ENCODE peak calls at places on chromosomes 13 and 19, in eight cellular contexts. P is choroid plexus epithelial cell, O is hepatocyte, S is tibial artery, M is MCF 10A, V is ovary, Q is IMR-90, H is cardiac fibroblast. C is an unnamed sample.

GRCh38 chr13:46666727-46667456 is 113.9 kb downstream of the LRCH1 start:
- DNase-seq in Q (no peak), M (no peak), S (no peak), V (no peak), H (no peak), O (peak), P (no peak), C (no peak)

GRCh38 chr19:45489216-45489855 is 7.5 kb downstream of the RTN2 start:
- DNase-seq in V (peak), M (no peak), P (no peak), Q (no peak), H (no peak), O (no peak), S (no peak), C (no peak)

GRCh38 chr13:42041017-42041683 is 7.3 kb upstream of the DGKH start:
- DNase-seq in H (peak), Q (peak), P (peak), V (peak), M (peak), O (peak), S (peak), C (peak)

GRCh38 chr19:34275705-34276104 is 21.4 kb downstream of the GARRE1 start:
- DNase-seq in Q (no peak), M (no peak), H (no peak), P (no peak), O (no peak), S (no peak), V (no peak), C (no peak)

GRCh38 chr19:4208385-4209094 is 20.8 kb upstream of the EBI3 start:
- DNase-seq in M (peak), S (no peak), O (peak), P (peak), V (no peak), H (peak), Q (peak), C (no peak)

GRCh38 chr13:112746044-112746443 is 56.2 kb downstream of the ATP11A start:
- DNase-seq in P (no peak), Q (no peak), V (no peak), H (no peak), M (no peak), O (no peak), S (no peak), C (no peak)

GRCh38 chr13:51844862-51845573 is at the start of gene TMEM272:
- DNase-seq in M (peak), V (peak), Q (peak), S (no peak), O (peak), H (peak), P (peak), C (peak)

GRCh38 chr13:49655906-49656305 is 27.6 kb downstream of the ARL11 start:
- DNase-seq in H (no peak), O (no peak), P (no peak), M (no peak), S (no peak), V (no peak), Q (peak), C (no peak)

GRCh38 chr19:17829855-17830566 is 8.7 kb upstream of the INSL3 start:
- DNase-seq in M (no peak), P (peak), S (no peak), V (peak), H (peak), Q (peak), O (peak), C (peak)

GRCh38 chr13:60538566-60538965 is 141.5 kb downstream of the TDRD3 start:
- DNase-seq in S (no peak), P (no peak), O (no peak), H (no peak), V (no peak), M (no peak), Q (no peak), C (no peak)

GRCh38 chr13:31051999-31052398 is 109.7 kb downstream of the HSPH1 start:
- DNase-seq in P (no peak), H (no peak), S (no peak), V (no peak), O (no peak), Q (peak), M (no peak), C (no peak)

GRCh38 chr13:40786568-40786996 is 2.8 kb upstream of the SLC25A15 start:
- DNase-seq in P (peak), O (no peak), Q (peak), S (no peak), H (peak), V (no peak), M (no peak), C (no peak)

GRCh38 chr19:16416996-16417395 is 54.8 kb downstream of the EPS15L1 start:
- DNase-seq in Q (no peak), O (no peak), P (no peak), H (no peak), S (no peak), M (no peak), V (no peak), C (no peak)

GRCh38 chr13:39571502-39572092 is 31.4 kb downstream of the LHFPL6 start:
- DNase-seq in P (no peak), S (no peak), Q (no peak), M (no peak), V (no peak), O (no peak), H (no peak), C (no peak)

GRCh38 chr13:33017410-33017929 is 1.2 kb downstream of the KL start:
- DNase-seq in S (peak), H (peak), V (no peak), P (peak), Q (peak), M (no peak), O (peak), C (no peak)

GRCh38 chr13:31151837-31152236 is 9.9 kb downstream of the HSPH1 start:
- DNase-seq in M (no peak), S (no peak), V (no peak), Q (no peak), O (no peak), H (no peak), P (no peak), C (no peak)

GRCh38 chr13:24539500-24540165 is 27.1 kb upstream of the PARP4 start:
- DNase-seq in S (no peak), H (no peak), M (no peak), O (no peak), P (no peak), Q (no peak), V (no peak), C (no peak)

GRCh38 chr13:66774046-66774445 is 456.1 kb downstream of the PCDH9 start:
- DNase-seq in P (no peak), M (no peak), S (no peak), O (no peak), V (no peak), H (no peak), Q (no peak), C (no peak)

GRCh38 chr19:756232-756631 is 5.3 kb downstream of the MISP start:
- DNase-seq in S (no peak), M (peak), P (peak), V (no peak), H (peak), O (no peak), Q (peak), C (no peak)

GRCh38 chr19:38303517-38304351 is at the start of gene C19orf33:
- DNase-seq in M (peak), H (peak), O (peak), P (no peak), S (no peak), Q (no peak), V (no peak), C (no peak)

GRCh38 chr19:18044825-18045304 is 36.9 kb downstream of the ARRDC2 start:
- DNase-seq in S (peak), Q (peak), M (peak), V (no peak), P (peak), O (peak), H (peak), C (peak)

GRCh38 chr19:52566588-52566987 is 3.5 kb upstream of the ZNF701 start:
- DNase-seq in V (no peak), Q (peak), P (peak), O (peak), S (no peak), H (no peak), M (peak), C (no peak)

GRCh38 chr19:2478324-2478755 is 2.4 kb downstream of the GADD45B start:
- DNase-seq in Q (peak), V (peak), S (peak), O (peak), P (peak), M (peak), H (peak), C (no peak)

GRCh38 chr19:6483235-6483634 is 1.6 kb upstream of the DENND1C start:
- DNase-seq in O (no peak), M (no peak), Q (no peak), V (no peak), S (no peak), H (no peak), P (no peak), C (no peak)

GRCh38 chr19:6480843-6481415 is 658 bp downstream of the DENND1C start:
- DNase-seq in Q (no peak), H (no peak), P (no peak), M (no peak), V (no peak), O (no peak), S (no peak), C (no peak)

GRCh38 chr19:6482343-6482686 is 728 bp upstream of the DENND1C start:
- DNase-seq in P (no peak), M (no peak), Q (no peak), H (no peak), V (no peak), O (no peak), S (no peak), C (no peak)

GRCh38 chr19:6479836-6480398 is 1.7 kb downstream of the DENND1C start:
- DNase-seq in O (no peak), H (no peak), V (no peak), M (no peak), Q (no peak), S (no peak), P (no peak), C (no peak)

DNA sequence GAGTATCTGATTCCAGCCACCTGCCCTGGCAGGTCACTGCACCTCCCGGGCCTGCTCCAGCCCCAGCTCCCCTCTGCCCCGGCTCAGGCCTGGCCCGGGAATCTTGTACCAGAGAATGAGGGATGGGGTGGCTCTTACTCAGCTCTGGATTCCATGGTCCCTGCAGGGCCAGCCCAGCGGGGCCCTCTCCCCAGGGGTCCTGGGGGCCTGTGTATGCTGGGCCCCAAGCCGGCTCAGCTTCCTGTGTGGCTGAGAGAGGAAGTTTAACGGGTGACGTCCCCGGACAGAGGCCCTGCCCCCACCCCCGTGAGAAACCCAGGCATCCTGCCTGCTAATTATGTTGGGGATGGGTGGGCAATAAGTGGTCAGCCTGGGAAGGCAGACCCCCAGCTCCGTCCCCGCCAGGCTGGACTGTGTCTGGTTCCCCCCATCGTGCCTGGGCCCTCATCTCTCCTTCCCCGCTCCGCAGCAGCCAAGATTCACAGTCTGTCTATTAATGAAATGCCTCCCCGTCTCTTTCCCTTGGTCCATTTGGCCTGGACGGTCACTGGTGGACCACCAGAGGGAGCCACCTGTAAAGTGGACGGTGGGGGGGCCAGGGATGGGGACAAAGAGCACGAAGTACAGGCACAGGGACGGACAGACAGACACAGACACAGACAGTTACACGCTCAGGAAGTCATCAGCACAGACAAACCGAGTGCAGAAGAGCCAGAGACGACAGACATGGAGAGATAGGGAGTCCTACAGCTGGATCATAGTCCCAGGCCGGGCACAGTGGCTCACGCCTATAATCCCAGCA is at the start of gene DENND1C:
- DNase-seq in V (no peak), S (no peak), H (no peak), O (peak), Q (no peak), P (peak), M (peak), C (no peak)
- TF ChIP-seq CTCF in V (no peak), S (no peak), H (peak), O (peak), Q (peak), P (peak), M (peak), C (peak)

GRCh38 chr13:99659234-99659633 is 158.0 kb downstream of the TM9SF2 start:
- DNase-seq in Q (no peak), P (no peak), S (no peak), M (no peak), V (no peak), O (no peak), H (no peak), C (no peak)

GRCh38 chr13:99657848-99658265 is 156.6 kb downstream of the TM9SF2 start:
- DNase-seq in O (peak), M (no peak), S (peak), V (peak), Q (no peak), H (peak), P (peak), C (peak)

GRCh38 chr13:99660101-99660500 is 158.8 kb downstream of the TM9SF2 start:
- DNase-seq in O (no peak), S (no peak), M (no peak), H (no peak), Q (no peak), V (no peak), P (no peak), C (no peak)

GRCh38 chr13:99656843-99657506 is 155.7 kb downstream of the TM9SF2 start:
- DNase-seq in S (no peak), V (no peak), Q (no peak), O (no peak), P (peak), M (no peak), H (no peak), C (no peak)

DNA sequence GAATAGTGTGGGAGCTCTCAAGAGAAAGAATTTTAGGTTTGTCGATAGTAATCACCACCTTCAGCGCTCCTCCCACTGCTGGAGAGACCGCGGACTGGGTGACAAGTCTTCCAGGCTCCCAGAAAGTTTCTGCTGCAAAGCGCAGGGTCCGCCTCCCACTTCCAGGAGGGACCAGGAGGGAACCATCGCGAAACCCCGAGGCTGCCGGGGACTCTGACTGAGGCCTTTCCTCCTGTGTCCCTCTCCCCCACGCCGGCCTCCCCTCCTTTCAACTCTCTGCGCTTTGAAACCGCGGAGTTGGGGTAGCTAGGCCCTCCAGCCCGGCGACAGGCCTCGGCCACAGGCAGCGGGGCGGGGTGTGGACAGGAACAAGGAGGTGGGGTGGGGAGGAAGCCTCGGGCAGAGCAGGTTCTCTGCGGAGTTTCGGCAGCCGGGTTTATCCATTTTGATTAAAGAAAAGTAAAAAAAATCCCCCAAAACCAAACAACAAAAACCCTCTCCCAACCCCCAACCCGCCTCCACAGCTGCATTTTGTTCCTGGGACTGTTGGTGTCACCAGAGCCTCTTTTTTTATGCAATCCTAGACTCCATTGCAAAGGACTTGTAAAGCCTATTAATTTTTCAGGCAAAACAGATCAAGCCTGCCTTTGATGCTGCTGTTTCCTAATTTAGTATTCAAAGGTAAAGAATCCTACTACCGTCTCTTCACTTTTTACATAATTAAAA is 157.2 kb downstream of the TM9SF2 start:
- DNase-seq in P (peak), H (peak), S (peak), M (no peak), Q (peak), V (peak), O (peak), C (peak)
- TF ChIP-seq CTCF in P (peak), H (peak), S (no peak), M (peak), Q (peak), V (no peak), O (peak), C (peak)

GRCh38 chr13:27621366-27622101 is at the start of gene POLR1D:
- DNase-seq in P (peak), S (peak), M (peak), Q (peak), H (peak), O (peak), V (peak), C (peak)

GRCh38 chr13:27622881-27623280 is 1.2 kb downstream of the POLR1D start:
- DNase-seq in P (no peak), M (no peak), S (no peak), H (no peak), O (no peak), V (peak), Q (no peak), C (no peak)

GRCh38 chr13:27620377-27621115 is at the start of gene LNX2:
- DNase-seq in P (peak), M (peak), H (peak), V (peak), O (peak), Q (peak), S (peak), C (peak)

GRCh38 chr13:27621116-27621365 is 651 bp upstream of the POLR1D start:
- DNase-seq in O (no peak), S (no peak), P (no peak), V (no peak), H (no peak), M (no peak), Q (no peak), C (no peak)

GRCh38 chr13:27622102-27622820 is 569 bp downstream of the POLR1D start:
- DNase-seq in M (no peak), S (no peak), P (peak), O (peak), Q (peak), V (no peak), H (peak), C (no peak)
- TF ChIP-seq CTCF in M (no peak), S (peak), P (peak), O (peak), Q (peak), V (no peak), H (peak), C (peak)

GRCh38 chr13:55199132-55199531 is 1941.6 kb upstream of the PRR20A start:
- DNase-seq in V (no peak), O (peak), P (no peak), Q (no peak), H (no peak), M (peak), S (no peak), C (no peak)
- TF ChIP-seq CTCF in V (no peak), O (peak), P (no peak), Q (no peak), H (no peak), M (peak), S (no peak), C (peak)

DNA sequence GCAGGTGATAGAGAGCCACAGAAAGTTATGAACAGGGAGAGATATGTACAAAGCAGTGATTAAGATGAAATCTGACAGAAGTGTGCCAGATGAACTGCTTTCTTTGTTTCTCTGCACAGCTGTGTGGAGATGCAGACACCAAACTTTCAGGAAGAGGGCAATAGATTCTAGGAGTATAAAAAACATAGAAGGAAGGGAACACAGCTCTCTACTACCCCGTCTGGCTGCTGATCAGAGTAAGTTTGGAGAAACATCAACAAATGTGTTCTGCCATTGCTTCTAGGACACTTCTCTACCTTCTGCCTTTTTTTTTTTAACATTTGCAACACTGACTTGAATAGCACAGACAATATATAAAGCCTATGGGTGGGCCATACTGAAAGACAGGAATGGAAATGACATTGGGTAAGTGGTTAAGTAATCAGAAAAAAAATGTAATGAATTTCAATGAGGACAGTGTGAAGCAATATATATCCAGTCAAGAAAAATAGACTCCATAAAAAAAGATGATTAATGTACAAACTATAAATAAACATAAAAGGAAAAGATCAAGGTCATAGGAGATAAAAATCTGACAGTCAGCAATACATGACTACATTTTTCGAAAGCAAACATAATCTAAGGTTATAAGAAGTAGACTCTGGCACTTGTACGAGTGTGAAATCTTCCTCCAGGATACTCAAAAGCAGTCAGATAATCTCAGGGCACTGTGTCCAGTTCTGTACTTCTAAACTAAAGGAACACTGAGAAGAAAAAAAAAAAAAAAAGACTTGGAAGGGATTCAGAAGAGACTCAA is 21.4 kb downstream of the NUFIP1 start:
- DNase-seq in P (peak), S (no peak), O (peak), Q (peak), H (peak), V (no peak), M (peak), C (no peak)
- TF ChIP-seq CTCF in P (peak), S (no peak), O (peak), Q (peak), H (peak), V (no peak), M (no peak), C (no peak)

GRCh38 chr13:97332725-97333124 is 101.2 kb upstream of the RAP2A start:
- DNase-seq in P (no peak), H (no peak), Q (no peak), S (no peak), M (no peak), V (no peak), O (no peak), C (no peak)

GRCh38 chr13:97334690-97335089 is 99.3 kb upstream of the RAP2A start:
- DNase-seq in V (no peak), H (no peak), Q (no peak), M (no peak), O (no peak), S (no peak), P (no peak), C (no peak)

GRCh38 chr13:97330448-97330847 is 103.5 kb upstream of the RAP2A start:
- DNase-seq in P (no peak), Q (no peak), M (no peak), O (no peak), H (no peak), S (no peak), V (no peak), C (no peak)

GRCh38 chr13:97335488-97336134 is 98.4 kb upstream of the RAP2A start:
- DNase-seq in Q (no peak), P (no peak), M (no peak), O (no peak), S (no peak), H (no peak), V (no peak), C (no peak)

GRCh38 chr13:97333983-97334382 is 100.0 kb upstream of the RAP2A start:
- DNase-seq in M (no peak), P (peak), V (no peak), Q (no peak), H (peak), O (no peak), S (no peak), C (no peak)
- TF ChIP-seq CTCF in M (no peak), P (no peak), V (no peak), Q (no peak), H (no peak), O (no peak), S (no peak), C (no peak)

GRCh38 chr13:113820813-113821651 is 42.8 kb downstream of the GAS6 start:
- DNase-seq in O (peak), S (peak), V (peak), Q (peak), P (peak), M (peak), H (peak), C (no peak)
- TF ChIP-seq CTCF in O (peak), S (peak), V (peak), Q (peak), P (no peak), M (no peak), H (peak), C (no peak)

GRCh38 chr13:34777914-34778303 is 164.2 kb upstream of the NBEA start:
- DNase-seq in S (no peak), O (no peak), H (no peak), Q (no peak), M (no peak), P (no peak), V (no peak), C (no peak)
- TF ChIP-seq CTCF in S (no peak), O (no peak), H (no peak), Q (no peak), M (no peak), P (no peak), V (no peak), C (no peak)

GRCh38 chr13:98142427-98143156 is at the start of gene FARP1:
- DNase-seq in V (peak), O (peak), Q (peak), H (peak), P (peak), M (peak), S (peak), C (peak)
- TF ChIP-seq CTCF in V (peak), O (peak), Q (peak), H (no peak), P (no peak), M (peak), S (peak), C (peak)

C was measured in progenitor cell of endocrine pancreas.